ENCODE peak calls at places on chromosome 3, in ten cellular contexts. U is activated B cell treated with CpG ODN at 0.5 μM for 24 hours; X is activated CD8-positive, alpha-beta T cell treated with anti-CD3 and anti-CD28 coated beads, Interleukin-2, amount 10 ng/mL, durations not matched to agents 7 days and 5 days; R is mucosa of gallbladder; D is stimulated activated CD8-positive, alpha-beta memory T cell treated with anti-CD3 and anti-CD28 coated beads, Interleukin-4, amount 100 ng/mL, for 24 hours; Q is NCI-H2081; F is iris pigment epithelial cell; M is ELR; Z is Calu3; S is HTR-8/SVneo. P is an unnamed sample.
A peak's percentile ranks its signal among the peaks of the same experiment; 100 is the strongest.

GRCh38 chr3:14434105-14434504 is 31.7 kb downstream of the SLC6A6 start:
- DNase-seq in U (no peak), X (no peak), R (no peak), D (no peak), Q (no peak), F (peak; percentile 52), M (peak; percentile 70), Z (no peak), S (no peak), P (no peak)

GRCh38 chr3:127304121-127304744 is 16.4 kb upstream of the PRR20G start:
- DNase-seq in U (no peak), X (no peak), R (peak; percentile 91), D (no peak), Q (peak; percentile 99), F (no peak), M (no peak), Z (peak; percentile 98), S (no peak), P (peak; percentile 97)

GRCh38 chr3:126337980-126338651 is 19.1 kb downstream of the KLF15 start:
- DNase-seq in U (peak; percentile 2), X (no peak), R (no peak), D (no peak), Q (no peak), F (no peak), M (no peak), Z (no peak), S (no peak), P (no peak)

GRCh38 chr3:109050591-109051167 is 67.3 kb downstream of the MORC1 start:
- DNase-seq in U (no peak), X (peak; percentile 35), R (no peak), D (no peak), Q (peak; percentile 14), F (peak; percentile 43), M (peak; percentile 61), Z (peak; percentile 41), S (peak; percentile 5), P (peak; percentile 7)

GRCh38 chr3:157074490-157074889 is 85.5 kb downstream of the CCNL1 start:
- DNase-seq in U (no peak), X (no peak), R (no peak), D (no peak), Q (peak; percentile 36), F (no peak), M (no peak), Z (no peak), S (no peak), P (no peak)

GRCh38 chr3:184168363-184169120 is 6.1 kb upstream of the AP2M1 start:
- DNase-seq in U (no peak), X (no peak), R (no peak), D (no peak), Q (no peak), F (peak; percentile 73), M (peak; percentile 94), Z (no peak), S (peak; percentile 57), P (no peak)

GRCh38 chr3:45207471-45207870 is 18.6 kb downstream of the TMEM158 start:
- DNase-seq in U (no peak), X (no peak), R (no peak), D (no peak), Q (no peak), F (no peak), M (no peak), Z (no peak), S (no peak), P (no peak)

GRCh38 chr3:171849632-171850323 is 6.6 kb downstream of the TMEM212 start:
- DNase-seq in U (no peak), X (no peak), R (no peak), D (no peak), Q (no peak), F (no peak), M (no peak), Z (no peak), S (no peak), P (no peak)

GRCh38 chr3:9883676-9884554 is 3.9 kb upstream of the CIDEC start:
- DNase-seq in U (no peak), X (no peak), R (no peak), D (no peak), Q (no peak), F (peak; percentile 72), M (peak; percentile 64), Z (no peak), S (no peak), P (no peak)

GRCh38 chr3:182331356-182331755 is 461.9 kb upstream of the ATP11B start:
- DNase-seq in U (no peak), X (no peak), R (no peak), D (no peak), Q (no peak), F (no peak), M (no peak), Z (no peak), S (no peak), P (peak; percentile 53)

GRCh38 chr3:82000773-82001172 is 239.3 kb upstream of the GBE1 start:
- DNase-seq in U (no peak), X (no peak), R (no peak), D (no peak), Q (peak; percentile 82), F (no peak), M (no peak), Z (no peak), S (no peak), P (no peak)

GRCh38 chr3:161371441-161372320 is at the start of gene SPTSSB:
- DNase-seq in U (no peak), X (peak; percentile 59), R (peak; percentile 80), D (peak; percentile 36), Q (peak; percentile 79), F (no peak), M (peak; percentile 28), Z (peak; percentile 90), S (peak; percentile 27), P (peak; percentile 16)

GRCh38 chr3:42701371-42702065 is 1.1 kb downstream of the HHATL start:
- DNase-seq in U (no peak), X (peak; percentile 81), R (peak; percentile 36), D (peak; percentile 33), Q (no peak), F (peak; percentile 5), M (peak; percentile 51), Z (peak; percentile 63), S (peak; percentile 62), P (no peak)

GRCh38 chr3:127953092-127953491 is 38.1 kb downstream of the KBTBD12 start:
- DNase-seq in U (no peak), X (no peak), R (no peak), D (no peak), Q (no peak), F (peak; percentile 28), M (peak; percentile 61), Z (no peak), S (no peak), P (no peak)

GRCh38 chr3:46406786-46407611 is at the start of the genes CCR5AS and CCRL2:
- DNase-seq in U (peak; percentile 22), X (peak; percentile 79), R (peak; percentile 91), D (peak; percentile 14), Q (no peak), F (peak; percentile 50), M (peak; percentile 85), Z (peak; percentile 32), S (peak; percentile 43), P (no peak)

GRCh38 chr3:151838574-151839312 is 24.8 kb downstream of the AADAC start:
- DNase-seq in U (no peak), X (peak; percentile 61), R (peak; percentile 60), D (peak; percentile 2), Q (peak; percentile 79), F (peak; percentile 86), M (peak; percentile 89), Z (peak; percentile 78), S (peak; percentile 57), P (peak; percentile 76)

GRCh38 chr3:129317876-129318275 is 39.2 kb downstream of the HMCES start:
- DNase-seq in U (no peak), X (no peak), R (no peak), D (no peak), Q (no peak), F (no peak), M (no peak), Z (no peak), S (no peak), P (no peak)

GRCh38 chr3:169668957-169669681 is 5.6 kb upstream of the MECOM start:
- DNase-seq in U (peak; percentile 53), X (peak; percentile 57), R (peak; percentile 56), D (no peak), Q (peak; percentile 93), F (peak; percentile 59), M (peak; percentile 72), Z (peak; percentile 97), S (peak; percentile 62), P (peak; percentile 74)

GRCh38 chr3:40057077-40057476 is 247.7 kb downstream of the MYRIP start:
- DNase-seq in U (no peak), X (no peak), R (no peak), D (no peak), Q (no peak), F (no peak), M (no peak), Z (no peak), S (no peak), P (no peak)

GRCh38 chr3:64974401-64974800 is 286.6 kb upstream of the ADAMTS9 start:
- DNase-seq in U (no peak), X (no peak), R (no peak), D (no peak), Q (no peak), F (no peak), M (no peak), Z (no peak), S (no peak), P (no peak)

GRCh38 chr3:121649645-121650044 is 11.1 kb downstream of the HCLS1 start:
- DNase-seq in U (no peak), X (no peak), R (no peak), D (no peak), Q (no peak), F (peak; percentile 61), M (peak; percentile 57), Z (no peak), S (no peak), P (no peak)

GRCh38 chr3:67790043-67790442 is 135.6 kb upstream of the SUCLG2 start:
- DNase-seq in U (no peak), X (peak; percentile 72), R (peak; percentile 40), D (peak; percentile 24), Q (peak; percentile 37), F (peak; percentile 70), M (peak; percentile 66), Z (peak; percentile 55), S (peak; percentile 52), P (peak; percentile 11)

GRCh38 chr3:71926242-71926560 is 141.3 kb upstream of the PROK2 start:
- DNase-seq in U (no peak), X (peak; percentile 22), R (peak; percentile 32), D (no peak), Q (peak; percentile 82), F (no peak), M (peak; percentile 24), Z (peak; percentile 65), S (peak; percentile 19), P (peak; percentile 59)

GRCh38 chr3:20256144-20256543 is 70.1 kb upstream of the SGO1 start:
- DNase-seq in U (no peak), X (no peak), R (no peak), D (no peak), Q (no peak), F (no peak), M (peak; percentile 4), Z (no peak), S (no peak), P (no peak)

GRCh38 chr3:65483475-65483874 is 555.2 kb downstream of the MAGI1 start:
- DNase-seq in U (no peak), X (no peak), R (peak; percentile 78), D (no peak), Q (peak; percentile 72), F (peak; percentile 10), M (no peak), Z (peak; percentile 61), S (no peak), P (no peak)

GRCh38 chr3:33901862-33902563 is 103.6 kb downstream of the PDCD6IP start:
- DNase-seq in U (no peak), X (no peak), R (no peak), D (no peak), Q (no peak), F (no peak), M (no peak), Z (no peak), S (no peak), P (no peak)

GRCh38 chr3:169945313-169945712 is 21.3 kb upstream of the SEC62 start:
- DNase-seq in U (peak; percentile 54), X (peak; percentile 59), R (peak; percentile 30), D (peak; percentile 15), Q (no peak), F (no peak), M (no peak), Z (no peak), S (no peak), P (no peak)

P was measured in NCI-H1436.